ENCODE peak calls at places on chromosomes 6 and 20, in five cellular contexts. K is Daoy, U is iris pigment epithelial cell, F is hippocampal formation, M is nephron progenitor cell. A is an unnamed sample.
A peak's percentile ranks its signal among the peaks of the same experiment; 100 is the strongest.

GRCh38 chr6:116426551-116426950 is 34.6 kb upstream of the CALHM6 start:
- DNase-seq in U (no peak), K (no peak), F (no peak), M (no peak), A (no peak)

GRCh38 chr6:156848123-156848522 is 70.9 kb downstream of the ARID1B start:
- DNase-seq in F (no peak), U (no peak), M (no peak), K (no peak), A (no peak)

GRCh38 chr6:16345449-16346330 is 107.3 kb downstream of the GMPR start:
- DNase-seq in F (no peak), K (peak; percentile 82), M (no peak), U (peak; percentile 79), A (no peak)

GRCh38 chr20:5470943-5471342 is 154.2 kb upstream of the PROKR2 start:
- DNase-seq in M (no peak), F (no peak), U (no peak), K (no peak), A (no peak)

GRCh38 chr20:59121714-59122376 is 41.8 kb upstream of the ZNF831 start:
- DNase-seq in U (no peak), K (no peak), F (no peak), M (no peak), A (no peak)

GRCh38 chr6:6881438-6882267 is 226.1 kb upstream of the RREB1 start:
- DNase-seq in M (no peak), K (no peak), U (no peak), F (no peak), A (no peak)

GRCh38 chr20:47660983-47661711 is 124.1 kb downstream of the SULF2 start:
- DNase-seq in U (no peak), M (no peak), K (no peak), F (no peak), A (no peak)

GRCh38 chr6:145656128-145656527 is 79.2 kb downstream of the EPM2A start:
- DNase-seq in K (no peak), F (no peak), U (no peak), M (no peak), A (no peak)

GRCh38 chr20:24340933-24341332 is 128.5 kb upstream of the SYNDIG1 start:
- DNase-seq in M (no peak), K (no peak), U (no peak), F (no peak), A (no peak)

GRCh38 chr6:36912583-36912982 is 26.8 kb downstream of the C6orf89 start:
- DNase-seq in K (peak; percentile 84), U (peak; percentile 95), F (no peak), M (no peak), A (no peak)

GRCh38 chr6:7640607-7641577 is 50.9 kb downstream of the SNRNP48 start:
- DNase-seq in M (no peak), K (peak; percentile 82), F (no peak), U (peak; percentile 85), A (no peak)

GRCh38 chr6:3139090-3139903 is 18.0 kb downstream of the TUBB2A start:
- DNase-seq in U (peak; percentile 87), F (peak; percentile 45), M (no peak), K (peak; percentile 67), A (no peak)

GRCh38 chr6:14876778-14877613 is 368.9 kb upstream of the JARID2 start:
- DNase-seq in F (no peak), M (no peak), U (peak; percentile 95), K (peak; percentile 84), A (no peak)

GRCh38 chr20:3710703-3711417 is 1.5 kb downstream of the SIGLEC1 start:
- DNase-seq in F (peak; percentile 28), M (peak; percentile 94), K (peak; percentile 63), U (peak; percentile 25), A (peak; percentile 58)

GRCh38 chr6:116596815-116597214 is 19.5 kb upstream of the RSPH4A start:
- DNase-seq in M (peak; percentile 57), U (peak; percentile 15), F (no peak), K (no peak), A (no peak)

GRCh38 chr6:118187568-118188164 is 280.6 kb downstream of the SLC35F1 start:
- DNase-seq in F (no peak), U (peak; percentile 1), M (no peak), K (no peak), A (peak; percentile 16)

GRCh38 chr6:130143709-130144108 is 79.0 kb downstream of the SAMD3 start:
- DNase-seq in M (no peak), U (peak; percentile 56), F (no peak), K (no peak), A (no peak)

GRCh38 chr20:44714701-44715494 is at the start of gene CCN5:
- DNase-seq in K (peak; percentile 82), F (no peak), U (peak; percentile 78), M (no peak), A (peak; percentile 25)

GRCh38 chr6:155306958-155307357 is 7.3 kb downstream of the TFB1M start:
- DNase-seq in U (no peak), K (no peak), F (no peak), M (no peak), A (no peak)

GRCh38 chr6:122069933-122070332 is 329.5 kb upstream of the HSF2 start:
- DNase-seq in M (peak; percentile 16), K (no peak), F (no peak), U (no peak), A (no peak)